ENCODE peak calls at places on chromosomes 5 and 9, in five cellular contexts. N is A549, Z is IMR-90, T is K562, O is H1. G is an unnamed sample.

GRCh38 chr5:5335708-5336211 is 86.7 kb upstream of the ICE1 start:
- DNase-seq in Z (peak), T (no peak), N (peak), O (no peak), G (peak)

GRCh38 chr5:146380714-146381113 is 42.1 kb downstream of the POU4F3 start:
- DNase-seq in N (no peak), T (no peak), O (no peak), Z (no peak), G (no peak)

GRCh38 chr5:133565993-133566392 is 46.3 kb downstream of the FSTL4 start:
- DNase-seq in N (peak), O (no peak), T (peak), Z (peak), G (no peak)

GRCh38 chr5:141747152-141747640 is 65.2 kb upstream of the ARAP3 start:
- DNase-seq in T (peak), N (no peak), O (peak), Z (peak), G (no peak)

GRCh38 chr5:164137095-164137494 is 631.7 kb downstream of the MAT2B start:
- DNase-seq in N (no peak), Z (no peak), T (no peak), O (no peak), G (no peak)

GRCh38 chr5:149429839-149430721 is 51.0 kb upstream of the IL17B start:
- DNase-seq in N (no peak), Z (no peak), O (peak), T (peak), G (peak)

GRCh38 chr5:142537938-142538337 is 148.0 kb downstream of the FGF1 start:
- DNase-seq in Z (no peak), N (no peak), O (no peak), T (no peak), G (no peak)

GRCh38 chr5:167835146-167835545 is 456.3 kb upstream of the WWC1 start:
- DNase-seq in O (no peak), N (no peak), T (no peak), Z (no peak), G (no peak)

GRCh38 chr5:56314536-56314935 is 81.4 kb upstream of the ANKRD55 start:
- DNase-seq in T (peak), N (peak), O (no peak), Z (no peak), G (peak)

GRCh38 chr9:112852741-112853505 is 37.8 kb downstream of the SLC46A2 start:
- DNase-seq in Z (no peak), N (no peak), O (no peak), T (no peak), G (no peak)

GRCh38 chr5:150473673-150474358 is 24.3 kb upstream of the RPS14 start:
- DNase-seq in T (no peak), N (peak), O (no peak), Z (peak), G (peak)

GRCh38 chr9:19816769-19817168 is 27.9 kb upstream of the SLC24A2 start:
- DNase-seq in O (no peak), N (no peak), Z (no peak), T (no peak), G (no peak)

GRCh38 chr5:128701301-128701700 is 163.3 kb upstream of the FBN2 start:
- DNase-seq in Z (no peak), N (no peak), T (no peak), O (no peak), G (no peak)

GRCh38 chr9:35749515-35750255 is 598 bp downstream of the RGP1 start:
- DNase-seq in O (no peak), N (peak), T (peak), Z (no peak), G (no peak)

GRCh38 chr5:38660194-38660668 is 103.8 kb upstream of the LIFR start:
- DNase-seq in O (no peak), Z (no peak), T (peak), N (peak), G (peak)

GRCh38 chr5:129899454-129899853 is 4.8 kb upstream of the CHSY3 start:
- DNase-seq in T (no peak), Z (peak), O (no peak), N (peak), G (no peak)

GRCh38 chr5:83184534-83184933 is 107.2 kb downstream of the XRCC4 start:
- DNase-seq in Z (no peak), O (no peak), T (no peak), N (no peak), G (no peak)

GRCh38 chr5:89037090-89037489 is 154.1 kb upstream of the MEF2C start:
- DNase-seq in N (peak), O (no peak), T (no peak), Z (peak), G (peak)

GRCh38 chr5:81171769-81172168 is 61.4 kb upstream of the CKMT2 start:
- DNase-seq in T (no peak), N (no peak), Z (no peak), O (no peak), G (no peak)

GRCh38 chr5:56700711-56701110 is 114.6 kb upstream of the MAP3K1 start:
- DNase-seq in Z (no peak), N (no peak), T (no peak), O (no peak), G (no peak)

GRCh38 chr5:157387683-157388093 is 72.3 kb upstream of the NIPAL4 start:
- DNase-seq in O (no peak), T (no peak), Z (peak), N (peak), G (peak)

GRCh38 chr9:111940697-111941096 is 44.1 kb downstream of the UGCG start:
- DNase-seq in T (no peak), Z (peak), N (no peak), O (no peak), G (no peak)

GRCh38 chr5:81848368-81848767 is 97.5 kb upstream of the SSBP2 start:
- DNase-seq in T (no peak), N (no peak), Z (no peak), O (no peak), G (no peak)

GRCh38 chr5:72244862-72245371 is 75.1 kb downstream of the MRPS27 start:
- DNase-seq in O (no peak), N (peak), Z (peak), T (peak), G (peak)
- TF ChIP-seq MAFK in O (no peak), N (no peak), Z (no peak), T (no peak), G (no peak)

DNA sequence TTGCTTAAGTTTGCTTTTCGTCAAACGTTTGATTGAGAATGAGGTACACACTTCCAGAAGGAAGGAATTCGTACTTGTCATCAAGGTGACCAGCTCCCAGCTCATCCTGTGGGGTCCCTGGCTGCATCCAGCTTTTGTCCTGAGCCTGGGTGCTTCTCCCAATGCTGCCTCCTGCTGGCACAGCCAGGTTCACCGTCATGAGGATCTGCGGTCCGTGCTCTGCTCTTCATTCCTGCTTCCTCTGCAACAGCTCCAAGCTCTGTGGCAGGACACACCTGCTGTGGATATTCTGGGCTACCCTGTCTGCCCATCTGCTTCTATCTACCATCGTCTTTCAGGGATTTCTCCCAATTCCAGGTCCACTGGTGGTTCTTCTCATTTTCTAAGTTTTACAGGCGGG is 13.3 kb upstream of the UBE2QL1 start:
- DNase-seq in N (peak), Z (no peak), T (peak), O (peak), G (peak)
- TF ChIP-seq MAFK in N (no peak), Z (no peak), T (no peak), O (no peak), G (no peak)

GRCh38 chr5:1103505-1104326 is 8.1 kb downstream of the SLC12A7 start:
- DNase-seq in T (peak), N (no peak), Z (no peak), O (no peak), G (peak)
- TF ChIP-seq MAFK in T (no peak), N (no peak), Z (no peak), O (no peak), G (no peak)

DNA sequence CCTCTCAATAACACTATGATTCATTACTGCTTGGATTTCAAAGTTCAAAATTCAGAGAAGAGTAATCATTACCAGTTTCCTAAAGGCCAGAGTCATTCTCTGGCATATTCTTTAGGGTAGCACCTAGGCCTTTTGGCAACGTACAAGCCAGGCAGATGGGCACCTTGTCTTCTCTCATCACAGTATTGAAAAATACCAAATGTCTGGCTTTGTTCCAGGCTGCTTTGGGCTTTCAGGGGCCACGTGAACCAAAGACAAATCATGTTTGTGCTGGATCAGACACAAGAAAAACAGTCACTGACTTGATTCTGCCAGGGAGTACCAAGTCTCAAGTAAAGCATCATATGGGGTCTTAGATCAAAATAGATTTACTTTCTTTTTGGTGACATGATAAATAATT is 15.5 kb downstream of the MEGF9 start:
- DNase-seq in T (no peak), O (no peak), N (no peak), Z (no peak), G (no peak)
- TF ChIP-seq MAFK in T (no peak), O (no peak), N (no peak), Z (no peak), G (no peak)